ENCODE peak calls at places on chromosomes 7 and 10, in eight cellular contexts. A is M059J; I is CD4-positive, alpha-beta T cell; O is T-helper 2 cell; U is GM23248; G is stimulated activated CD4-positive, alpha-beta T cell treated with anti-CD3 and anti-CD28 coated beads, Interleukin-2, amount 100 ng/mL, for 48 hours; Z is amygdala; H is ovary. L is an unnamed sample.

GRCh38 chr7:105389090-105389650 is 449 bp upstream of the SRPK2 start:
- DNase-seq in Z (peak), A (peak), G (peak), O (no peak), U (peak), I (no peak), H (no peak), L (no peak)

GRCh38 chr7:4880218-4880617 is 3.3 kb downstream of the RADIL start:
- DNase-seq in A (no peak), O (no peak), U (no peak), I (no peak), G (no peak), Z (no peak), H (no peak), L (no peak)

GRCh38 chr7:98870071-98870651 is 347 bp upstream of the TMEM130 start:
- DNase-seq in Z (peak), A (peak), O (peak), U (peak), I (peak), H (no peak), G (peak), L (peak)

GRCh38 chr10:86065711-86066251 is 300.8 kb downstream of the GRID1 start:
- DNase-seq in O (no peak), G (no peak), A (no peak), H (no peak), U (no peak), Z (no peak), I (no peak), L (no peak)

GRCh38 chr10:120511165-120511564 is 54.1 kb downstream of the PLPP4 start:
- DNase-seq in I (no peak), O (no peak), Z (no peak), H (no peak), A (peak), U (peak), G (no peak), L (no peak)

GRCh38 chr10:97427571-97428179 is 1.7 kb downstream of the PGAM1 start:
- DNase-seq in Z (no peak), I (no peak), G (no peak), A (peak), U (peak), H (no peak), O (no peak), L (no peak)

GRCh38 chr7:3897430-3898385 is 596.7 kb downstream of the SDK1 start:
- DNase-seq in G (peak), Z (no peak), A (peak), O (peak), H (no peak), U (peak), I (peak), L (peak)

GRCh38 chr10:98570764-98571163 is 124.0 kb upstream of the HPS1 start:
- DNase-seq in I (no peak), Z (no peak), G (no peak), O (no peak), U (no peak), H (no peak), A (no peak), L (no peak)

GRCh38 chr10:98134117-98134430 is 383 bp upstream of the R3HCC1L start:
- DNase-seq in O (no peak), A (no peak), U (peak), G (no peak), Z (no peak), H (no peak), I (no peak), L (no peak)

GRCh38 chr7:153422291-153423189 is 629.7 kb upstream of the DPP6 start:
- DNase-seq in G (no peak), A (no peak), H (no peak), U (no peak), O (no peak), Z (no peak), I (no peak), L (no peak)

L was measured in CD8-positive, alpha-beta memory T cell.